ENCODE peak calls at places on chromosomes 12 and 14, in seven cellular contexts. B, G, T, I, F, X and O are unnamed samples.

GRCh38 chr14:64337901-64338615 is 43.9 kb upstream of the ESR2 start:
- DNase-seq in B (peak), G (peak), F (no peak), T (peak), I (no peak), X (peak), O (peak)

GRCh38 chr12:6529291-6529737 is 5.0 kb upstream of the GAPDH start:
- DNase-seq in G (no peak), F (no peak), X (no peak), I (no peak), B (no peak), T (no peak), O (no peak)

GRCh38 chr12:47705571-47706425 is at the start of gene RPAP3:
- DNase-seq in T (peak), X (peak), B (peak), F (peak), G (peak), I (peak), O (peak)

GRCh38 chr14:68291820-68292219 is 472.2 kb downstream of the RAD51B start:
- DNase-seq in X (peak), B (no peak), G (no peak), F (no peak), T (no peak), I (no peak), O (no peak)

GRCh38 chr12:81835783-81836182 is 76.6 kb upstream of the PPFIA2 start:
- DNase-seq in G (no peak), X (no peak), F (no peak), T (no peak), B (no peak), I (no peak), O (no peak)

GRCh38 chr12:3204143-3204542 is 127.0 kb downstream of the TSPAN9 start:
- DNase-seq in B (no peak), X (no peak), T (no peak), F (no peak), I (no peak), G (no peak), O (no peak)

GRCh38 chr12:93662961-93663728 is 14.0 kb upstream of the CRADD start:
- DNase-seq in X (peak), F (no peak), G (no peak), B (peak), I (no peak), T (no peak), O (no peak)

GRCh38 chr12:8630131-8630530 is 17.5 kb upstream of the AICDA start:
- DNase-seq in B (no peak), G (no peak), T (no peak), F (no peak), X (no peak), I (no peak), O (no peak)

GRCh38 chr12:56522486-56523193 is 1.0 kb downstream of the RBMS2 start:
- DNase-seq in G (peak), F (no peak), B (peak), T (no peak), X (peak), I (no peak), O (no peak)

GRCh38 chr14:97106166-97106565 is 309.0 kb downstream of the VRK1 start:
- DNase-seq in X (no peak), I (no peak), T (no peak), F (no peak), G (no peak), B (no peak), O (peak)

GRCh38 chr12:110531741-110532333 is 29.7 kb downstream of the RAD9B start:
- DNase-seq in G (no peak), X (peak), F (no peak), B (peak), T (no peak), I (no peak), O (peak)

GRCh38 chr14:78863143-78863542 is 693.0 kb downstream of the NRXN3 start:
- DNase-seq in X (peak), G (peak), I (no peak), B (peak), T (no peak), F (no peak), O (peak)

GRCh38 chr12:39697108-39697507 is 77.5 kb upstream of the ABCD2 start:
- DNase-seq in I (no peak), F (no peak), T (no peak), G (no peak), B (no peak), X (peak), O (no peak)

GRCh38 chr14:36477266-36477665 is 42.8 kb downstream of the NKX2-1 start:
- DNase-seq in F (no peak), T (no peak), G (no peak), I (no peak), B (no peak), X (peak), O (no peak)

GRCh38 chr12:32548691-32549412 is 130.2 kb upstream of the DNM1L start:
- DNase-seq in B (peak), X (no peak), T (peak), F (no peak), I (no peak), G (no peak), O (no peak)

GRCh38 chr12:107929436-107929835 is 154.9 kb downstream of the ASCL4 start:
- DNase-seq in F (no peak), T (no peak), B (peak), X (peak), I (no peak), G (no peak), O (peak)